ENCODE peak calls at places on chromosomes 11 and 22, in six cellular contexts. O, J, T, B, K and N are unnamed samples.

GRCh38 chr11:506950-507726 is at the start of gene RNH1:
- DNase-seq in O (peak), J (peak), T (peak), B (peak), K (peak), N (peak)

GRCh38 chr22:38862375-38863329 is 9.4 kb downstream of the CBX6 start:
- DNase-seq in O (no peak), J (no peak), T (peak), B (peak), K (no peak), N (no peak)

GRCh38 chr11:104033134-104033533 is 3.3 kb upstream of the DDI1 start:
- DNase-seq in O (no peak), J (peak), T (peak), B (no peak), K (no peak), N (peak)

GRCh38 chr22:19808873-19809478 is 45.7 kb downstream of the GNB1L start:
- DNase-seq in O (peak), J (no peak), T (no peak), B (peak), K (no peak), N (no peak)

GRCh38 chr22:38418589-38418988 is 36.4 kb downstream of the KCNJ4 start:
- DNase-seq in O (no peak), J (no peak), T (no peak), B (no peak), K (no peak), N (no peak)

GRCh38 chr11:132620423-132620822 is 911.9 kb downstream of the OPCML start:
- DNase-seq in O (no peak), J (no peak), T (no peak), B (no peak), K (no peak), N (no peak)

GRCh38 chr11:31882951-31883392 is 71.8 kb upstream of the PAX6 start:
- DNase-seq in O (no peak), J (no peak), T (no peak), B (no peak), K (no peak), N (peak)

GRCh38 chr11:40388097-40388818 is 1071.2 kb downstream of the LRRC4C start:
- DNase-seq in O (no peak), J (peak), T (no peak), B (no peak), K (no peak), N (peak)

GRCh38 chr22:40960137-40960536 is 9.0 kb downstream of the RBX1 start:
- DNase-seq in O (no peak), J (peak), T (no peak), B (no peak), K (no peak), N (no peak)

GRCh38 chr22:46726066-46726985 is 11.7 kb downstream of the CERK start:
- DNase-seq in O (peak), J (no peak), T (no peak), B (no peak), K (no peak), N (no peak)

GRCh38 chr11:8834379-8834778 is 76.6 kb upstream of the AKIP1 start:
- DNase-seq in O (no peak), J (no peak), T (no peak), B (no peak), K (no peak), N (no peak)

GRCh38 chr22:38953577-38954413 is 3.6 kb upstream of the APOBEC3A start:
- DNase-seq in O (no peak), J (peak), T (no peak), B (no peak), K (no peak), N (peak)

GRCh38 chr11:19426719-19427066 is 185.9 kb upstream of the E2F8 start:
- DNase-seq in O (no peak), J (no peak), T (no peak), B (no peak), K (no peak), N (no peak)

GRCh38 chr22:36350751-36351594 is 36.8 kb downstream of the MYH9 start:
- DNase-seq in O (no peak), J (peak), T (no peak), B (no peak), K (no peak), N (peak)

GRCh38 chr11:64619811-64620285 is 28.8 kb downstream of the SLC22A12 start:
- DNase-seq in O (no peak), J (peak), T (peak), B (peak), K (peak), N (peak)

GRCh38 chr11:46738887-46739286 is 19.9 kb downstream of the F2 start:
- DNase-seq in O (no peak), J (no peak), T (no peak), B (no peak), K (no peak), N (no peak)

GRCh38 chr11:94376841-94377240 is 24.4 kb downstream of the GPR83 start:
- DNase-seq in O (no peak), J (peak), T (no peak), B (no peak), K (no peak), N (no peak)

GRCh38 chr11:62383822-62384221 is 35.0 kb upstream of the SCGB1A1 start:
- DNase-seq in O (no peak), J (no peak), T (no peak), B (no peak), K (no peak), N (no peak)
- TF ChIP-seq CTCF in O (no peak), J (no peak), T (no peak), B (no peak), K (no peak), N (no peak)

DNA sequence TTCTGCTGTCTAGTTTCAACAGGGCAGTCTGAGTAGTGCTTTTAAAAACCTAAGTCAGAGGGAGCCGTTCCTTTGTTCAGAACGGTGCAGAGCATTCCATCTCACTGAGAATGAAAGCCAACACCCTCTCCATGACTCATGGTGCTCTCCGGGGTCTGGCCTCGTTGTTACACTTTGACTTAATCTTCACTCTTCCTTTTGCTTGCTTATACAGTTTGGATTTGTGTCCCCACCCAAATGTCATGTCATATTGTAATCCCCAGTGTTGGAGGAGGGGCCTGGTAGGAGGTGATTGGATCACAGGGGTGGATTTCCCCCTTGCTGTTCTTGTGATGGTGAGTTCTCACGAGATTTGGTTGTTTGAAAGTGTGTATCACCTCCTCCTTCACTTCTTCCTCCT is 292.2 kb downstream of the ST3GAL4 start:
- DNase-seq in O (no peak), J (peak), T (no peak), B (no peak), K (no peak), N (peak)
- TF ChIP-seq CTCF in O (no peak), J (no peak), T (no peak), B (no peak), K (no peak), N (no peak)

GRCh38 chr11:125088576-125089455 is 22.6 kb downstream of the TMEM218 start:
- DNase-seq in O (no peak), J (no peak), T (no peak), B (no peak), K (no peak), N (no peak)
- TF ChIP-seq CTCF in O (no peak), J (no peak), T (no peak), B (no peak), K (no peak), N (no peak)

GRCh38 chr11:117620131-117620530 is 176.9 kb downstream of the DSCAML1 start:
- DNase-seq in O (no peak), J (no peak), T (no peak), B (no peak), K (no peak), N (no peak)

GRCh38 chr11:117618956-117619355 is 178.1 kb downstream of the DSCAML1 start:
- DNase-seq in O (no peak), J (no peak), T (no peak), B (peak), K (no peak), N (no peak)

GRCh38 chr11:117620659-117621058 is 176.4 kb downstream of the DSCAML1 start:
- DNase-seq in O (no peak), J (no peak), T (no peak), B (no peak), K (no peak), N (no peak)

GRCh38 chr11:117623831-117624271 is 173.2 kb downstream of the DSCAML1 start:
- DNase-seq in O (no peak), J (no peak), T (no peak), B (no peak), K (no peak), N (no peak)

GRCh38 chr11:117621226-117621625 is 175.8 kb downstream of the DSCAML1 start:
- DNase-seq in O (no peak), J (peak), T (no peak), B (no peak), K (peak), N (peak)
- TF ChIP-seq CTCF in O (peak), J (peak), T (peak), B (peak), K (peak), N (peak)

DNA sequence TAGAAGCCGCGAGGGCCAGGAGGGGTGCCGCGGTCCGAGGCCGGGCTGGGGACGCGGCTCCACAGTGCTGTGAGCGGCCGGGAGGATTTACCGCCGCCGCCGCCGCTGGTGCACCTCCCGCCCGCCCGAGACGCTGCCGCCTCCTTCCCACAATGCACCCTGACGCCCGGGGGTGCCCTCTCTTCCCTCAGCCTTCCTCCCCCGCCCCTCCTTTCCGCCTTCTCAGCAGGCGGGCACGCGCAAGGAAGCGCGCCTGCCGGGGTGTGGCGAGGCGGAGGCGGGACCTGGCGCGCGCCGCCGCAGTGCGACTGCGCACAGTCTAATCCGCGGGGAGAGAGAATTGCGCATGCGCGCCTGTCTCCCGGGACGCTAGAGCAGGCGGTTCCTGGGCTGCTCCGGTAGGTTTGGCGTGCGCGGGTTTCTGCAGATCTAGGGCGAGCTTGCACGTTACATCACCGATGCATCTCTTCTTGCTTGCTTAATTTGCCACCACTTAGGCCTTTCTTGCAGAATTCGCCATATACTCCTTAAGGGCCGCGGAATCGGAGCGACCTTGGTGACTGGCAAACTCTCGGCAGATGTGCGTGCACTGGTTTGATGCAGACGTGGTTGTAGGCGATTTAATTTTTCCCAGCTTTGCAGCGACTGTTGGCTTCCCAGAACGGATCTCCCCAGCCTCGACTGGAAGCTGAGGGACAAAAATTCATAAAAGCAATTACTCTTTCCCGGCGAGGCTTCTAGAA is at the start of the genes GVQW3 and THAP12:
- DNase-seq in O (peak), J (peak), T (peak), B (peak), K (peak), N (peak)
- TF ChIP-seq CTCF in O (peak), J (no peak), T (no peak), B (no peak), K (peak), N (peak)

DNA sequence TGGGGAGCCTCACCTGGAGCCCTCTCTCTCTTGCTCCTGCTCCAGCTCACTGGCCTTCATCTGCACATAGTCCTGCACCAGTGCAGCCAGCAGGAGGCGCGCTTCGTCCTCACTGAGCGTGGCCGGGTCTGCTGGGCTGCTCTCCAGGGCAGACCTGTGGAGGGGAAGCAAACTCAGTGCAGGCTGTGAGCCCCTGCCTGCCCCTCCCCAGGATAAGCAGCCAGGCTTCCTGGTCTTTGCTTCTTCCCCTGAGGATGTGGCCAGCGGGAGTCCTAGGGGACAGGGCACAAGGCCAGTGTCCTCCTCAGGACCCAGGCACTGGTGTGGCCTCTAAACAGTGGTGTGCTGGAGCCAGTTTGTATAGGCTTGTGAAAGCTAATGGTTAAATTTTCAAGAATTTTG is 2.2 kb downstream of the CALCA start:
- DNase-seq in O (peak), J (peak), T (peak), B (peak), K (peak), N (peak)
- TF ChIP-seq CTCF in O (peak), J (peak), T (peak), B (peak), K (peak), N (peak)

GRCh38 chr11:61585115-61585514 is 4.2 kb upstream of the SYT7 start:
- DNase-seq in O (no peak), J (no peak), T (no peak), B (no peak), K (no peak), N (no peak)

GRCh38 chr11:61587541-61587941 is 6.7 kb upstream of the SYT7 start:
- DNase-seq in O (peak), J (no peak), T (peak), B (peak), K (no peak), N (no peak)

GRCh38 chr11:61589961-61590360 is 9.1 kb upstream of the SYT7 start:
- DNase-seq in O (no peak), J (peak), T (no peak), B (no peak), K (no peak), N (no peak)

GRCh38 chr11:61586792-61587430 is 6.0 kb upstream of the SYT7 start:
- DNase-seq in O (no peak), J (peak), T (no peak), B (no peak), K (no peak), N (no peak)

GRCh38 chr11:61587951-61588695 is 7.2 kb upstream of the SYT7 start:
- DNase-seq in O (peak), J (peak), T (peak), B (peak), K (peak), N (peak)
- TF ChIP-seq CTCF in O (peak), J (peak), T (no peak), B (no peak), K (no peak), N (peak)

GRCh38 chr11:35238882-35239281 is 99.9 kb downstream of the CD44 start:
- DNase-seq in O (no peak), J (no peak), T (no peak), B (no peak), K (no peak), N (no peak)
- TF ChIP-seq CTCF in O (no peak), J (no peak), T (no peak), B (no peak), K (no peak), N (no peak)

DNA sequence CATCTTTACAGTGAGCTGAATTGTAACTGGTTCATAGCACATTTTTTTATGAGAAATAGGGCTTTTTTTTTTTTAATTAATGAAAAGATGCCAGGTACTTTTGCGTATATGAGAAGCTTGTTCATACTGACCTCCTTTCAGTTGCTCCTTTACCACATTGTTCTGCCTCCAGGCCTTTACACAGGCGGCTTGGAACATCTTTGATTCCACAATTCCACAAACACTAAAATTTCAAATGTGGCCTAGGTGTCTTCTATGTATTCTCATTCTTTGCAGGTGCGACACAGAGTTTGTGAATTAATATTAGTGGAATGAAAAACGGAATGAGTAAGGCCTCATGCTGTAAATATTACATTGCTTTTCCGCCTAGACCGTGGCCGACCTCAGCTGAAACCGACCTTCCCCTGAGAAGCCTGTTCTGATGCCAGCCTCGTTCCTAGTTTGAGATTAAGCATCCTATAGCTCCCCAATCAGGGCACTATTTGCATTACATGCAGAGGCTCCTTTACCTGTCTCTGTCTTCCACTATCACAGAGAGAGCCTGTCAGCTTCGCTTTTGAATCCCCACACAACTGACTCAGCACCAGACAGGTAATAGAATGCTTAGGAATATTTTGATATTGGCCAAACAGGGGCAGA is 125.8 kb downstream of the LDLRAD3 start:
- DNase-seq in O (no peak), J (peak), T (no peak), B (peak), K (no peak), N (no peak)
- TF ChIP-seq CTCF in O (no peak), J (peak), T (no peak), B (no peak), K (no peak), N (no peak)

DNA sequence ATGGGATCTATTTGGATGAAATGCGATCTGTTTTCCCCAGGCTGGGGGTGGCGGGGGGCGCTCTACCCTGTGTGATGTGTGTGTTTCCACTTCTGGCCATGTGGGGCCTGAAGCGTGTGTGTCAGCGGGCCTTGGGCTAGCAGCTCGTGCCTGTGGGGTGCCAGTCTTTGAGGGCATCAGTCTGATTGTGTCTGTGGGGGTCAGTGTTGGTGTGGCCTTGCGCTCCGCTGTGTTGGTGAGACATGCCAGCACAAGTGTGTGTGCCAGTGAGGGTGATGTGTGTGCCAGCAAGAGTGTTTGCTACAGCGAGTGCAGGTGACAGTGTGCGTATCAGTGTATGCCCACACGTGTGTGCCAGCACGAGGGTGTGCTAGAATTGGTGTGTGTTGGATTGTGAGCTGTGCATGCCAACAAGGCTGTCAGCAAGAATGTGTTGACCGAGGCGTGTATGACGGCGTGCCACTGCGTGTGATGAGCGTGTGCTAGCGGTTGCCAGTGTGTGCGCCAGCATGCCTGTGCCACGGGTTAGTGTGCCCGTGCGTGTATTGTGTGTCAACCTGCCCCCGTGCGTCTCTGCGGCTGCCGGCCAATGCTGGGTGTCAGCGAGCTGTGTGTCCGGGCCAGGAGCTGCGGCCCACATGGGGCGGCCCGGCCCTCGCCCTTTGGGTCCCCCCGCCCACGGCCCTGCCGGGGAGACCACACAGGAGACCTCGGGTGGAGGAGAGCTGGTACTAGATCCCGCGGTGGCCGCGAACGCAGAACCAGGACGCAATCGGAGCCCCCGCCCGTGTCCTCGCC is 519 bp downstream of the ARRB1 start:
- DNase-seq in O (peak), J (peak), T (peak), B (peak), K (no peak), N (no peak)
- TF ChIP-seq CTCF in O (no peak), J (no peak), T (no peak), B (no peak), K (peak), N (no peak)